ENCODE peak calls at places on chromosomes 3 and 15, in ten cellular contexts. X, M, I, O, T, R, U, C, H and F are unnamed samples.

GRCh38 chr3:57151021-57151449 is 14.1 kb downstream of the IL17RD start:
- DNase-seq in X (no peak), M (no peak), I (no peak), O (peak; percentile 24), T (no peak), R (no peak), U (no peak), C (peak; percentile 70), H (no peak), F (no peak)

GRCh38 chr3:30453364-30454039 is 152.9 kb upstream of the TGFBR2 start:
- DNase-seq in X (no peak), M (no peak), I (no peak), O (no peak), T (no peak), R (no peak), U (no peak), C (peak; percentile 88), H (peak; percentile 56), F (no peak)

GRCh38 chr3:43884581-43884980 is 193.8 kb downstream of the ABHD5 start:
- DNase-seq in X (no peak), M (no peak), I (no peak), O (no peak), T (no peak), R (no peak), U (no peak), C (no peak), H (no peak), F (no peak)

GRCh38 chr3:13115616-13115910 is 42.3 kb upstream of the IQSEC1 start:
- DNase-seq in X (no peak), M (no peak), I (no peak), O (no peak), T (no peak), R (no peak), U (no peak), C (no peak), H (no peak), F (peak; percentile 28)

GRCh38 chr15:77839970-77840609 is 207.4 kb upstream of the LINGO1 start:
- DNase-seq in X (no peak), M (no peak), I (no peak), O (no peak), T (no peak), R (no peak), U (peak; percentile 19), C (no peak), H (no peak), F (peak; percentile 20)

GRCh38 chr15:98955980-98956723 is 51.4 kb downstream of the PGPEP1L start:
- DNase-seq in X (no peak), M (no peak), I (no peak), O (no peak), T (no peak), R (no peak), U (no peak), C (no peak), H (no peak), F (no peak)

GRCh38 chr3:183253364-183253960 is 409 bp downstream of the B3GNT5 start:
- DNase-seq in X (peak; percentile 74), M (no peak), I (no peak), O (peak; percentile 56), T (no peak), R (peak; percentile 51), U (peak; percentile 78), C (peak; percentile 36), H (peak; percentile 86), F (peak; percentile 88)

GRCh38 chr15:52667597-52667996 is 11.6 kb downstream of the ATOSA start:
- DNase-seq in X (no peak), M (no peak), I (no peak), O (no peak), T (no peak), R (no peak), U (no peak), C (no peak), H (no peak), F (no peak)

GRCh38 chr3:10366681-10367101 is 45.8 kb upstream of the SEC13 start:
- DNase-seq in X (no peak), M (no peak), I (peak; percentile 79), O (peak; percentile 98), T (no peak), R (peak; percentile 78), U (peak; percentile 64), C (peak; percentile 44), H (no peak), F (no peak)

GRCh38 chr15:92510163-92510882 is 116.6 kb downstream of the ST8SIA2 start:
- DNase-seq in X (no peak), M (no peak), I (peak; percentile 56), O (no peak), T (no peak), R (no peak), U (no peak), C (no peak), H (no peak), F (no peak)

GRCh38 chr15:86690566-86690965 is 610.9 kb downstream of the AGBL1 start:
- DNase-seq in X (no peak), M (no peak), I (no peak), O (no peak), T (no peak), R (peak; percentile 10), U (no peak), C (no peak), H (no peak), F (no peak)

GRCh38 chr15:31366169-31366734 is 39.6 kb downstream of the KLF13 start:
- DNase-seq in X (no peak), M (no peak), I (no peak), O (no peak), T (no peak), R (peak; percentile 34), U (no peak), C (no peak), H (peak; percentile 67), F (peak; percentile 74)

GRCh38 chr3:40680685-40681657 is 156.2 kb downstream of the ZNF621 start:
- DNase-seq in X (no peak), M (no peak), I (no peak), O (no peak), T (no peak), R (no peak), U (no peak), C (no peak), H (no peak), F (no peak)

GRCh38 chr15:70198441-70199123 is 100.9 kb upstream of the TLE3 start:
- DNase-seq in X (no peak), M (no peak), I (no peak), O (no peak), T (no peak), R (no peak), U (no peak), C (no peak), H (no peak), F (no peak)

GRCh38 chr3:56885879-56886647 is 84.3 kb upstream of the ARHGEF3 start:
- DNase-seq in X (no peak), M (no peak), I (no peak), O (no peak), T (no peak), R (no peak), U (no peak), C (no peak), H (no peak), F (no peak)

GRCh38 chr15:71288348-71288955 is 173.2 kb downstream of the THSD4 start:
- DNase-seq in X (no peak), M (no peak), I (no peak), O (peak; percentile 62), T (no peak), R (no peak), U (no peak), C (no peak), H (no peak), F (no peak)

GRCh38 chr3:134485075-134485536 is 679 bp downstream of the ANAPC13 start:
- DNase-seq in X (no peak), M (no peak), I (peak; percentile 24), O (peak; percentile 57), T (no peak), R (no peak), U (no peak), C (no peak), H (peak; percentile 37), F (no peak)

GRCh38 chr3:25849101-25849500 is 59.2 kb downstream of the OXSM start:
- DNase-seq in X (no peak), M (no peak), I (peak; percentile 33), O (no peak), T (no peak), R (no peak), U (no peak), C (no peak), H (no peak), F (no peak)

GRCh38 chr3:170553788-170554620 is 31.9 kb downstream of the SLC7A14 start:
- DNase-seq in X (no peak), M (no peak), I (no peak), O (peak; percentile 33), T (no peak), R (no peak), U (no peak), C (peak; percentile 25), H (no peak), F (no peak)

GRCh38 chr3:43285644-43286043 is 696 bp upstream of the SNRK start:
- DNase-seq in X (no peak), M (no peak), I (no peak), O (no peak), T (no peak), R (no peak), U (no peak), C (no peak), H (no peak), F (no peak)

GRCh38 chr3:173733029-173733652 is 335.6 kb downstream of the NLGN1 start:
- DNase-seq in X (no peak), M (no peak), I (no peak), O (peak; percentile 68), T (no peak), R (no peak), U (no peak), C (peak; percentile 40), H (no peak), F (no peak)

GRCh38 chr15:99526671-99527070 is 39.1 kb upstream of the MEF2A start:
- DNase-seq in X (no peak), M (no peak), I (no peak), O (no peak), T (no peak), R (no peak), U (no peak), C (no peak), H (no peak), F (no peak)

GRCh38 chr15:77335298-77335697 is 84.6 kb downstream of the PEAK1 start:
- DNase-seq in X (no peak), M (no peak), I (no peak), O (no peak), T (no peak), R (no peak), U (no peak), C (no peak), H (peak; percentile 57), F (no peak)

GRCh38 chr15:84981711-84982300 is at the start of gene PDE8A:
- DNase-seq in X (no peak), M (peak; percentile 12), I (no peak), O (peak; percentile 59), T (no peak), R (peak; percentile 64), U (peak; percentile 64), C (no peak), H (peak; percentile 70), F (peak; percentile 75)